ENCODE peak calls at places on chromosomes 13 and 19, in four cellular contexts. Z is NCI-H526 treated with DMSO at 0.1 percent for 48 hours, X is nephron progenitor cell, E is T-cell. V is an unnamed sample.

GRCh38 chr19:19171110-19171672 is 1.1 kb upstream of the MEF2B start:
- DNase-seq in X (no peak), E (no peak), Z (no peak), V (no peak)

GRCh38 chr19:45852941-45853340 is 10.0 kb downstream of the SYMPK start:
- DNase-seq in Z (no peak), X (no peak), E (no peak), V (no peak)

GRCh38 chr13:98478134-98479129 is 98.5 kb downstream of the STK24 start:
- DNase-seq in X (peak), E (no peak), Z (no peak), V (no peak)

GRCh38 chr19:1154731-1155351 is 19.2 kb downstream of the SBNO2 start:
- DNase-seq in Z (no peak), E (no peak), X (no peak), V (no peak)

GRCh38 chr19:1151917-1152601 is 22.0 kb downstream of the SBNO2 start:
- DNase-seq in E (no peak), X (no peak), Z (no peak), V (no peak)

GRCh38 chr13:22735381-22735995 is 445.3 kb upstream of the SGCG start:
- DNase-seq in X (no peak), E (no peak), Z (no peak), V (no peak)

GRCh38 chr19:33471111-33471996 is 50.2 kb downstream of the PEPD start:
- DNase-seq in Z (no peak), E (no peak), X (no peak), V (no peak)

GRCh38 chr13:101150998-101151397 is 265.3 kb downstream of the NALCN start:
- DNase-seq in E (no peak), X (no peak), Z (no peak), V (no peak)

GRCh38 chr19:16113727-16114126 is 2.0 kb downstream of the RAB8A start:
- DNase-seq in Z (no peak), E (no peak), X (no peak), V (no peak)

GRCh38 chr13:90918551-90918950 is 428.9 kb upstream of the MIR17HG start:
- DNase-seq in Z (no peak), E (no peak), X (no peak), V (no peak)

GRCh38 chr19:6091771-6092291 is 18.5 kb downstream of the RFX2 start:
- DNase-seq in E (no peak), X (no peak), Z (no peak), V (no peak)

GRCh38 chr13:92830821-92831220 is 395.8 kb upstream of the GPC6 start:
- DNase-seq in X (no peak), Z (no peak), E (no peak), V (no peak)

GRCh38 chr13:38008636-38009035 is 139.1 kb upstream of the TRPC4 start:
- DNase-seq in E (no peak), Z (no peak), X (no peak), V (no peak)

GRCh38 chr19:5293607-5294089 is 47.0 kb downstream of the PTPRS start:
- DNase-seq in X (peak), Z (no peak), E (no peak), V (peak)

GRCh38 chr13:49635599-49636433 is 7.5 kb downstream of the ARL11 start:
- DNase-seq in X (no peak), Z (no peak), E (no peak), V (peak)

GRCh38 chr19:18893573-18894253 is 2.2 kb downstream of the CERS1 start:
- DNase-seq in Z (no peak), X (no peak), E (no peak), V (no peak)

GRCh38 chr13:86932935-86933334 is 738.2 kb upstream of the SLITRK5 start:
- DNase-seq in Z (no peak), E (no peak), X (no peak), V (no peak)

GRCh38 chr19:55461974-55462628 is 659 bp upstream of the ISOC2 start:
- DNase-seq in Z (no peak), E (no peak), X (no peak), V (no peak)

GRCh38 chr13:94987081-94987480 is 274.7 kb upstream of the SOX21 start:
- DNase-seq in X (no peak), Z (no peak), E (no peak), V (no peak)

GRCh38 chr19:41206926-41207750 is 11.9 kb upstream of the AXL start:
- DNase-seq in Z (no peak), X (no peak), E (no peak), V (no peak)

GRCh38 chr19:2059422-2060201 is 8.6 kb upstream of the MKNK2 start:
- DNase-seq in E (no peak), X (peak), Z (peak), V (no peak)

GRCh38 chr13:51230473-51231105 is 8.4 kb downstream of the FAM124A start:
- DNase-seq in Z (no peak), X (no peak), E (no peak), V (no peak)

GRCh38 chr19:883661-884211 is 9.3 kb downstream of the MED16 start:
- DNase-seq in E (no peak), Z (no peak), X (no peak), V (no peak)

GRCh38 chr13:105442941-105443340 is 1092.5 kb downstream of the EFNB2 start:
- DNase-seq in X (no peak), E (no peak), Z (no peak), V (no peak)

GRCh38 chr19:3759482-3760254 is 1.8 kb downstream of the APBA3 start:
- DNase-seq in Z (no peak), E (no peak), X (no peak), V (no peak)

GRCh38 chr19:33399081-33399744 is 25.7 kb downstream of the CEBPG start:
- DNase-seq in E (no peak), Z (no peak), X (no peak), V (no peak)

GRCh38 chr13:21123956-21124355 is 52.4 kb downstream of the SKA3 start:
- DNase-seq in Z (no peak), E (no peak), X (no peak), V (no peak)

GRCh38 chr19:8321067-8321759 is at the start of the genes NDUFA7 and RPS28:
- DNase-seq in X (peak), Z (peak), E (peak), V (peak)

V was measured in CD4-positive, alpha-beta T cell.